ENCODE peak calls at places on chromosomes 5 and 9, in ten cellular contexts. Q is HCT116, Z is adipocyte, T is ovary, X is neuronal stem cell, C is uterus, J is MM.1S, R is tibial artery, N is A549, M is tibial nerve. V is an unnamed sample. For H3K4me1, the result is how much of the 10 kb centered on the place peaks cover.

GRCh38 chr5:1299961-1300360 is 5.1 kb upstream of the TERT start:
- DNase-seq in N (no peak), R (no peak), T (no peak), X (no peak), C (no peak), Z (no peak), M (no peak), Q (no peak), J (no peak), V (no peak)

GRCh38 chr5:133882107-133882695 is 86.2 kb downstream of the C5orf15 start:
- DNase-seq in R (no peak), Q (no peak), Z (no peak), T (no peak), C (no peak), X (no peak), J (no peak), M (no peak), N (no peak), V (no peak)

GRCh38 chr5:135600971-135601381 is 22.2 kb upstream of the CXCL14 start:
- DNase-seq in X (no peak), Q (no peak), Z (no peak), M (no peak), N (no peak), J (no peak), R (no peak), C (no peak), T (no peak), V (no peak)

GRCh38 chr9:109953300-109953699 is 173.3 kb downstream of the PALM2AKAP2 start:
- DNase-seq in N (no peak), Z (no peak), T (no peak), Q (no peak), J (no peak), X (no peak), R (no peak), M (no peak), C (no peak), V (no peak)

GRCh38 chr9:2120926-2121689 is 106.0 kb downstream of the SMARCA2 start:
- DNase-seq in X (no peak), M (no peak), R (no peak), J (no peak), Q (peak), T (no peak), Z (peak), C (no peak), N (no peak), V (no peak)

GRCh38 chr5:127256886-127257597 is 33.6 kb upstream of the MEGF10 start:
- DNase-seq in Z (no peak), N (no peak), J (no peak), M (no peak), C (no peak), R (no peak), Q (no peak), T (no peak), X (no peak), V (no peak)

GRCh38 chr9:94277885-94278536 is 18.9 kb downstream of the ZNF169 start:
- DNase-seq in R (no peak), Z (no peak), J (no peak), N (peak), C (no peak), Q (no peak), M (no peak), T (no peak), X (no peak), V (no peak)

GRCh38 chr9:134995792-134996120 is 78.0 kb upstream of the FCN1 start:
- DNase-seq in M (no peak), N (no peak), Z (no peak), X (no peak), C (no peak), T (no peak), Q (no peak), R (peak), J (no peak), V (no peak)

GRCh38 chr9:94920439-94920951 is 194.0 kb downstream of the AOPEP start:
- DNase-seq in Q (no peak), R (peak), C (peak), X (no peak), M (peak), N (peak), Z (peak), T (peak), J (no peak), V (no peak)

GRCh38 chr5:14185336-14186131 is 42.4 kb downstream of the TRIO start:
- DNase-seq in C (no peak), J (no peak), R (no peak), T (no peak), N (peak), Q (no peak), Z (peak), M (no peak), X (no peak), V (no peak)
- H3K4me1 ChIP-seq in C (under half), J (under half), R (under half), T (under half), N (half or more), Q (half or more), Z (half or more), M (under half), X (under half), V (half or more)

GRCh38 chr5:38289457-38289856 is 31.1 kb downstream of the EGFLAM start:
- DNase-seq in T (no peak), X (no peak), J (no peak), Z (no peak), C (no peak), N (no peak), R (no peak), Q (no peak), M (no peak), V (no peak)

GRCh38 chr5:38284378-38284777 is 26.0 kb downstream of the EGFLAM start:
- DNase-seq in J (no peak), Z (no peak), R (no peak), N (no peak), T (no peak), M (no peak), X (no peak), Q (no peak), C (no peak), V (no peak)

GRCh38 chr5:38285226-38285625 is 26.9 kb downstream of the EGFLAM start:
- DNase-seq in N (no peak), X (no peak), R (no peak), Z (no peak), T (no peak), Q (no peak), C (no peak), M (no peak), J (no peak), V (no peak)

GRCh38 chr5:38287124-38287523 is 28.8 kb downstream of the EGFLAM start:
- DNase-seq in X (no peak), J (no peak), N (no peak), Q (no peak), Z (no peak), C (no peak), T (no peak), R (no peak), M (no peak), V (no peak)

GRCh38 chr5:38286038-38286437 is 27.7 kb downstream of the EGFLAM start:
- DNase-seq in M (no peak), T (no peak), C (no peak), Z (no peak), R (no peak), X (no peak), N (no peak), Q (no peak), J (no peak), V (no peak)
- H3K4me1 ChIP-seq in M (under half), T (under half), C (under half), Z (under half), R (under half), X (under half), N (under half), Q (under half), J (under half), V (under half)

DNA sequence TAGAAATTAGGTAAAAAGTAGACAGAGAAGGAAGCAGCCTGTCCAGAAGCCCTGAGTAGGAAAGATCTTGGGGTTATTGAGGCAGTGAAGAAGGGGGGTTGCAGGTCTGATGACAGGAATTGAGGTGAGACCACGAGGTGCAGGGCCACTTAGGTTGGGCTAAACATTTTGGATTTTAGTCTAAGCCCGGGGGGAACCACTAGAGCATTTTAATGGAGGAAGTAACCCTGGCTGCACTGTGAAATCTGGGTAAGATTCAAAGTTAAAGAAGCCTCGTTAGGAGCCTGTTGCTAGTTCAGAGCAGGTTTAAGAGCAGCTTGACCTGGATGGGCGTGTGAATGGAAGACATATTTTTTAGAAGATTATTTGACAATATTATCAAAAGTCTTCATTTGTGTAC is 38.4 kb downstream of the MAP3K1 start:
- DNase-seq in X (no peak), Q (no peak), C (no peak), J (no peak), R (no peak), N (no peak), M (no peak), Z (no peak), T (no peak), V (no peak)
- H3K4me1 ChIP-seq in X (under half), Q (under half), C (under half), J (under half), R (under half), N (under half), M (under half), Z (under half), T (under half), V (half or more)

GRCh38 chr9:128008171-128008570 is 27.4 kb upstream of the EEIG1 start:
- DNase-seq in M (no peak), Z (no peak), C (no peak), T (no peak), J (no peak), X (no peak), R (no peak), Q (no peak), N (no peak), V (no peak)

GRCh38 chr9:128007566-128008138 is 26.9 kb upstream of the EEIG1 start:
- DNase-seq in M (no peak), C (no peak), R (peak), N (peak), T (peak), X (no peak), J (peak), Z (peak), Q (peak), V (no peak)

GRCh38 chr9:128004011-128004604 is 23.3 kb upstream of the EEIG1 start:
- DNase-seq in J (no peak), R (no peak), C (no peak), T (no peak), Q (no peak), M (no peak), Z (no peak), N (no peak), X (no peak), V (no peak)

GRCh38 chr9:128005938-128006337 is 25.1 kb upstream of the EEIG1 start:
- DNase-seq in M (no peak), N (peak), Q (no peak), X (no peak), Z (no peak), C (peak), R (no peak), T (peak), J (no peak), V (no peak)

GRCh38 chr9:128006360-128007024 is 25.7 kb upstream of the EEIG1 start:
- DNase-seq in T (no peak), R (no peak), Q (no peak), J (no peak), N (peak), C (no peak), Z (peak), X (no peak), M (no peak), V (no peak)
- H3K4me1 ChIP-seq in T (under half), R (under half), Q (under half), J (under half), N (half or more), C (under half), Z (under half), X (under half), M (under half), V (under half)

DNA sequence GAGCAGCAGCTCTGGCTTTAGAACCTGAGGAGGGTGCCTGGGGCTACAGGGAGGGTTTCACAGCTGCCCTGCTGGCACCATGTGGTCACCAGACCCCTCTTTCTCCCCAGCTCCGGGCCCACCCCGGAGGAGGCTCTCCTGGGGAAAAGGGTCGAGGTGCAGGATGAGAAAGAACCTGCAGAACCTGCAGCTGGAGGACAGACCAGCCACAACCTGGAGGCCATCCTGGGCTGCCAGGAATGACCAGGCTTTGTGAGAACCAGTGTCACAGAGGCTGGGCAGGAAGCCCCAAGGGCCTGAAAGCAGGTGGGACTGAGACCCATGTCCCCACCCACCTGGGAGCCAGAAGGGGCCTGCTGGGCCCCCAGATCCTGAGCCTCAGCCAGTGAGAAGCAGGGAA is 23.0 kb downstream of the SEMA4D start:
- DNase-seq in T (no peak), R (no peak), J (no peak), C (no peak), X (no peak), M (no peak), Z (no peak), N (no peak), Q (no peak), V (no peak)
- H3K4me1 ChIP-seq in T (under half), R (under half), J (under half), C (under half), X (under half), M (under half), Z (under half), N (under half), Q (under half), V (under half)

GRCh38 chr9:133708770-133709611 is 29.2 kb downstream of the SARDH start:
- DNase-seq in N (no peak), T (peak), M (no peak), J (no peak), Z (no peak), Q (no peak), C (no peak), X (no peak), R (peak), V (no peak)
- H3K4me1 ChIP-seq in N (under half), T (under half), M (under half), J (under half), Z (under half), Q (under half), C (under half), X (under half), R (under half), V (under half)

GRCh38 chr9:127423934-127424668 is at the start of gene ZNF79:
- DNase-seq in M (peak), X (peak), Q (peak), T (peak), Z (peak), C (peak), N (peak), R (peak), J (peak), V (peak)

GRCh38 chr9:127428348-127428747 is 4.2 kb downstream of the ZNF79 start:
- DNase-seq in Z (no peak), T (no peak), M (no peak), X (no peak), N (no peak), J (no peak), Q (no peak), R (no peak), C (no peak), V (no peak)

GRCh38 chr9:127423591-127423933 is 620 bp upstream of the ZNF79 start:
- DNase-seq in C (no peak), Q (no peak), J (no peak), Z (no peak), M (no peak), R (no peak), N (no peak), X (no peak), T (no peak), V (no peak)

GRCh38 chr9:127424669-127424986 is 446 bp downstream of the ZNF79 start:
- DNase-seq in C (no peak), Z (no peak), J (no peak), X (no peak), Q (no peak), M (no peak), N (no peak), T (no peak), R (no peak), V (no peak)

GRCh38 chr9:127426756-127427155 is 2.6 kb downstream of the ZNF79 start:
- DNase-seq in R (no peak), M (no peak), J (no peak), Q (no peak), T (no peak), C (no peak), N (no peak), Z (no peak), X (no peak), V (no peak)
- H3K4me1 ChIP-seq in R (under half), M (under half), J (under half), Q (under half), T (under half), C (under half), N (under half), Z (under half), X (under half), V (under half)

DNA sequence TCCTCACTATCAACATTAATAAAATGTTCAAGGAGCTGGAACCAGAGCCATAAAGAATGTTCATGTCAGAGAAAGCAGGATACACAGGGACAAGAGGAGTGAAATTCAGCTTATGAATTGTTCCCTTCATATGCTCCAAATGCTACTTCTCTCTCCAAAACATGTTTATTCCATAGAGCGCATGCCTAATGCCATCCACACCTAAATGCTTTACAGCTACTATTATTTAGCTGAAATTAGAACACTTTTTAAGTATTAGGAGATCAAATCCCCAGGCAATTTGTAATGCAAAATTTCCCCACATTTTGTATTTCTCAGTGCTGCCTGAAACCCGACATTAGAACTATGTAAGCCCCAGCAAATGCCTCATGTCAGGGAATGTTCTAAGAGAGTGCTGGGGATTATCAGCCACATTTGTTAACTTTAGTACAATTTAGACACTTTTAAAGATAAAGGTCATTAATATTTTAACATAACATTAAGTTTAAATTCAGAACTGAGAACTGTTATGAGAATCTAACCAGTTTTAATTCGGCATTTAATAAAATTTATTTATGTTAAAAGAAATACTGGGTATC is 75.5 kb downstream of the PPP2R2B start:
- DNase-seq in Q (no peak), C (no peak), X (no peak), R (no peak), M (no peak), Z (no peak), N (no peak), J (no peak), T (no peak), V (no peak)
- H3K4me1 ChIP-seq in Q (under half), C (under half), X (under half), R (under half), M (under half), Z (under half), N (under half), J (under half), T (under half), V (under half)

V was measured in thoracic aorta.